ENCODE peak calls at places on chromosomes 6 and 20, in six cellular contexts. One of them, this sample, is unnamed.

GRCh38 chr6:44494011-44494501 is 106.5 kb downstream of the CDC5L start:
- DNase-seq in heart left ventricle: no peak
- DNase-seq in upper lobe of left lung: no peak
- DNase-seq in transverse colon: no peak
- DNase-seq in A549: peak
- DNase-seq in GM23338: no peak
- DNase-seq in this sample: no peak

GRCh38 chr6:126033696-126034095 is 47.4 kb downstream of the TRMT11 start:
- DNase-seq in GM23338: peak
- DNase-seq in heart left ventricle: peak
- DNase-seq in A549: peak
- DNase-seq in upper lobe of left lung: no peak
- DNase-seq in transverse colon: peak
- DNase-seq in this sample: no peak

GRCh38 chr6:160973856-160974255 is 17.7 kb upstream of the MAP3K4 start:
- DNase-seq in A549: no peak
- DNase-seq in GM23338: no peak
- DNase-seq in heart left ventricle: no peak
- DNase-seq in transverse colon: no peak
- DNase-seq in upper lobe of left lung: no peak
- DNase-seq in this sample: no peak

GRCh38 chr6:11785449-11785951 is 6.9 kb upstream of the ADTRP start:
- DNase-seq in heart left ventricle: no peak
- DNase-seq in upper lobe of left lung: no peak
- DNase-seq in GM23338: no peak
- DNase-seq in transverse colon: no peak
- DNase-seq in A549: no peak
- DNase-seq in this sample: no peak

GRCh38 chr6:117549606-117550005 is 52.7 kb downstream of the GOPC start:
- DNase-seq in heart left ventricle: no peak
- DNase-seq in A549: no peak
- DNase-seq in transverse colon: no peak
- DNase-seq in upper lobe of left lung: no peak
- DNase-seq in GM23338: no peak
- DNase-seq in this sample: no peak

GRCh38 chr6:97459986-97460385 is 177.0 kb upstream of the MMS22L start:
- DNase-seq in upper lobe of left lung: no peak
- DNase-seq in GM23338: no peak
- DNase-seq in transverse colon: no peak
- DNase-seq in heart left ventricle: no peak
- DNase-seq in A549: no peak
- DNase-seq in this sample: no peak

GRCh38 chr20:62141397-62142251 is 1.6 kb downstream of the PSMA7 start:
- DNase-seq in A549: no peak
- DNase-seq in upper lobe of left lung: no peak
- DNase-seq in transverse colon: no peak
- DNase-seq in heart left ventricle: no peak
- DNase-seq in GM23338: peak
- DNase-seq in this sample: no peak

GRCh38 chr6:154969796-154970195 is 25.3 kb upstream of the TIAM2 start:
- DNase-seq in GM23338: no peak
- DNase-seq in transverse colon: no peak
- DNase-seq in heart left ventricle: no peak
- DNase-seq in A549: no peak
- DNase-seq in upper lobe of left lung: no peak
- DNase-seq in this sample: no peak

GRCh38 chr6:166494757-166495486 is 91.6 kb downstream of the RAMACL start:
- DNase-seq in heart left ventricle: no peak
- DNase-seq in GM23338: no peak
- DNase-seq in A549: no peak
- DNase-seq in transverse colon: no peak
- DNase-seq in upper lobe of left lung: no peak
- DNase-seq in this sample: no peak

GRCh38 chr6:98384766-98385165 is 449.6 kb upstream of the POU3F2 start:
- DNase-seq in upper lobe of left lung: no peak
- DNase-seq in A549: no peak
- DNase-seq in heart left ventricle: no peak
- DNase-seq in transverse colon: no peak
- DNase-seq in GM23338: no peak
- DNase-seq in this sample: no peak

GRCh38 chr6:2763345-2763841 is 1.8 kb upstream of the WRNIP1 start:
- DNase-seq in transverse colon: no peak
- DNase-seq in heart left ventricle: peak
- DNase-seq in A549: no peak
- DNase-seq in GM23338: no peak
- DNase-seq in upper lobe of left lung: peak
- DNase-seq in this sample: peak

GRCh38 chr6:25834950-25835349 is 3.1 kb upstream of the SLC17A1 start:
- DNase-seq in GM23338: no peak
- DNase-seq in transverse colon: no peak
- DNase-seq in A549: no peak
- DNase-seq in upper lobe of left lung: no peak
- DNase-seq in heart left ventricle: no peak
- DNase-seq in this sample: no peak

GRCh38 chr6:89281779-89282246 is 33.3 kb downstream of the GABRR2 start:
- DNase-seq in heart left ventricle: no peak
- DNase-seq in upper lobe of left lung: no peak
- DNase-seq in A549: peak
- DNase-seq in transverse colon: peak
- DNase-seq in GM23338: peak
- DNase-seq in this sample: no peak

GRCh38 chr6:19873031-19873430 is 35.9 kb downstream of the ID4 start:
- DNase-seq in heart left ventricle: no peak
- DNase-seq in upper lobe of left lung: no peak
- DNase-seq in transverse colon: no peak
- DNase-seq in GM23338: peak
- DNase-seq in A549: no peak
- DNase-seq in this sample: no peak

GRCh38 chr6:166597711-166598440 is 11.4 kb upstream of the RAMACL start:
- DNase-seq in upper lobe of left lung: no peak
- DNase-seq in A549: no peak
- DNase-seq in GM23338: no peak
- DNase-seq in transverse colon: no peak
- DNase-seq in heart left ventricle: no peak
- DNase-seq in this sample: no peak

GRCh38 chr20:34562643-34563042 is 4.1 kb downstream of the MAP1LC3A start:
- DNase-seq in GM23338: peak
- DNase-seq in heart left ventricle: no peak
- DNase-seq in transverse colon: no peak
- DNase-seq in upper lobe of left lung: no peak
- DNase-seq in A549: peak
- DNase-seq in this sample: no peak

GRCh38 chr6:154403803-154404202 is 47.2 kb upstream of the IPCEF1 start:
- DNase-seq in upper lobe of left lung: no peak
- DNase-seq in heart left ventricle: peak
- DNase-seq in transverse colon: peak
- DNase-seq in A549: no peak
- DNase-seq in GM23338: no peak
- DNase-seq in this sample: no peak

GRCh38 chr20:10438217-10438616 is 3.1 kb downstream of the SLX4IP start:
- DNase-seq in transverse colon: no peak
- DNase-seq in A549: no peak
- DNase-seq in GM23338: no peak
- DNase-seq in upper lobe of left lung: no peak
- DNase-seq in heart left ventricle: no peak
- DNase-seq in this sample: no peak

GRCh38 chr6:63783096-63783495 is 147.5 kb downstream of the PHF3 start:
- DNase-seq in GM23338: no peak
- DNase-seq in transverse colon: no peak
- DNase-seq in A549: no peak
- DNase-seq in heart left ventricle: no peak
- DNase-seq in upper lobe of left lung: no peak
- DNase-seq in this sample: no peak

GRCh38 chr20:51767018-51767866 is 948 bp downstream of the ATP9A start:
- DNase-seq in A549: peak
- DNase-seq in transverse colon: peak
- DNase-seq in GM23338: peak
- DNase-seq in heart left ventricle: peak
- DNase-seq in upper lobe of left lung: peak
- DNase-seq in this sample: peak

GRCh38 chr6:37630281-37630799 is 67.3 kb downstream of the MDGA1 start:
- DNase-seq in heart left ventricle: no peak
- DNase-seq in transverse colon: no peak
- DNase-seq in GM23338: no peak
- DNase-seq in upper lobe of left lung: no peak
- DNase-seq in A549: peak
- DNase-seq in this sample: no peak

GRCh38 chr6:20211941-20212391 is 303 bp downstream of the MBOAT1 start:
- DNase-seq in transverse colon: peak
- DNase-seq in heart left ventricle: no peak
- DNase-seq in GM23338: peak
- DNase-seq in A549: peak
- DNase-seq in upper lobe of left lung: no peak
- DNase-seq in this sample: peak

GRCh38 chr6:149077208-149077607 is 240.3 kb upstream of the TAB2 start:
- DNase-seq in upper lobe of left lung: no peak
- DNase-seq in A549: no peak
- DNase-seq in heart left ventricle: no peak
- DNase-seq in transverse colon: no peak
- DNase-seq in GM23338: no peak
- DNase-seq in this sample: no peak

GRCh38 chr20:23614163-23614562 is 8.4 kb upstream of the CST9 start:
- DNase-seq in GM23338: no peak
- DNase-seq in transverse colon: no peak
- DNase-seq in heart left ventricle: no peak
- DNase-seq in A549: no peak
- DNase-seq in upper lobe of left lung: no peak
- DNase-seq in this sample: no peak
- H3K27ac ChIP-seq in GM23338: no peak
- H3K27ac ChIP-seq in transverse colon: peak
- H3K27ac ChIP-seq in heart left ventricle: no peak
- H3K27ac ChIP-seq in A549: no peak
- H3K27ac ChIP-seq in upper lobe of left lung: no peak
- H3K27ac ChIP-seq in this sample: no peak

DNA sequence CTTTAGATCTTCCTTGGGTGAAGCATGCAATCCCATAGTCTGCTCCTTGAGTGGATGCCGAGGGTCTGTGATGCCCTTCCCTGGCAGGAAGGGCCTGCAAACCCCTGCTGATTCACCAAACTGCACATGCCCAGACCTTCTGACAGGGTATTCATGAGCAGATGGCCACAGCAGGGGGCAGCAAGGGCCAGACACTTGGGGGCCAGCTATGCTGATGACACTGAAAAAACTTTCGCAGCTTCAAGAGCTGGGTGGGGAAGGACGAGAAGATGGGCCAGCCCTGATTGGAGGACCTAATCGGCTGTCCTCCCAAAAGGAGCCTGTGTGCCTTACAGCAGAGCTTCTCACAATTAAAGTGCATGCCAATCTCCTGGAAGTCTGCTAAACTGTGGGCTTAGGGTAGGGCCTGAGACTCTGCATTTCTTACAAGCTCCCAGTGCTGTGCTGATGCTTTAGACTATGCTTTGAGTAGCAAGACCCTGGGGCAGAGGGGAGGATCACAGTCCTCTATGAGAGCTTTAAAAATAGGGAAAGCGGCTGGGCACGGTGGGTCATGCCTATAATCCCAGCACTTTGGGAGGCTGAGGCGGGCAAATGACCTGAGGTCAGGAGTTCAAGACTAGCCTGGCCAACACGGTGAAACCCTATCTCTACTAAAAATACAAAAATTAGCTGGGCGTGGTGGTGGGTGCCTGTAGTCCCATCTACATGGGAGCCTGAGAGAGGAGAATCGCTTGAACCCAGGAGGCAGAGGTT is 15.2 kb upstream of the GDAP1L1 start:
- DNase-seq in A549: no peak
- DNase-seq in GM23338: peak
- DNase-seq in transverse colon: no peak
- DNase-seq in heart left ventricle: no peak
- DNase-seq in upper lobe of left lung: no peak
- DNase-seq in this sample: no peak
- TF ChIP-seq CTCF in A549: no peak
- TF ChIP-seq CTCF in GM23338: no peak
- TF ChIP-seq CTCF in transverse colon: no peak
- TF ChIP-seq CTCF in heart left ventricle: no peak
- TF ChIP-seq CTCF in upper lobe of left lung: no peak
- TF ChIP-seq CTCF in this sample: no peak

GRCh38 chr6:68968301-68968649 is 333.2 kb downstream of the ADGRB3 start:
- DNase-seq in upper lobe of left lung: no peak
- DNase-seq in transverse colon: no peak
- DNase-seq in GM23338: no peak
- DNase-seq in A549: no peak
- DNase-seq in heart left ventricle: no peak
- DNase-seq in this sample: no peak

DNA sequence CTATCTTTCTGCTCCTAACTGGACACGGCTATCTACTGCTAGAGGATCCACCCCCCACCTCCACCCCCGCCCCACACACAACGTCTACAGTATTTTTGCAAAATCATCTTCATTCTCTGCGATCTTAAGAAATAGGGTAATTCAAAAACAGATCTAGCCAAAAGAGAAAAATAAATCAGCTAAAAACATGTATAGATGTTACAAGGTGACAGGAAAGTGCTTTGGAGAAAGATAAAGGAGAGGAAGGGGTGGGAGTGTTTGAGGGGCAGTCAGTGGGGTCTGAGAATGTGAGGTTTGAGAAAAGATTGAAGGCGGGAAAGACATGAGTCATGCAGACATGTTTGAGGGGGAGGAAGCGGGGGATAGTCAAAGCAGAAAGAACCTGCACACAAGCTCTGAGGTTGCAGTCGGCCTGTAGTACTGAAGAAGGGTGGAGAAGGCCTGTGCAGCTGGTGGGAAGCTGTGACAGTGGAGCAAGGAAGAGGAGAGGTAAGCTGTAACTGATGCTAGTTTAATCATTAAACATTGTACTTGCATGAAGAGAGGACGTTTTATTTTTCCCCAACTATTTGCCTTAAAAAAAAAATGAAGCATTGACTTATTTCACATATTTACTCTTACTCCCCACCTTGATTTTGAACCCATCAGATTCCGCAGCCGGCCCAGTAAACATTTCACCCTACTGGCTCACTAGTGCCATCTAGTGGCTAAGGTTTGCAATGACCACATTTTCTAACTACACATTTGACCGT is 332.6 kb downstream of the ADGRB3 start:
- DNase-seq in A549: peak
- DNase-seq in heart left ventricle: peak
- DNase-seq in transverse colon: peak
- DNase-seq in upper lobe of left lung: no peak
- DNase-seq in GM23338: peak
- DNase-seq in this sample: peak
- H3K27ac ChIP-seq in A549: no peak
- H3K27ac ChIP-seq in heart left ventricle: no peak
- H3K27ac ChIP-seq in transverse colon: no peak
- H3K27ac ChIP-seq in upper lobe of left lung: no peak
- H3K27ac ChIP-seq in GM23338: no peak
- H3K27ac ChIP-seq in this sample: no peak

DNA sequence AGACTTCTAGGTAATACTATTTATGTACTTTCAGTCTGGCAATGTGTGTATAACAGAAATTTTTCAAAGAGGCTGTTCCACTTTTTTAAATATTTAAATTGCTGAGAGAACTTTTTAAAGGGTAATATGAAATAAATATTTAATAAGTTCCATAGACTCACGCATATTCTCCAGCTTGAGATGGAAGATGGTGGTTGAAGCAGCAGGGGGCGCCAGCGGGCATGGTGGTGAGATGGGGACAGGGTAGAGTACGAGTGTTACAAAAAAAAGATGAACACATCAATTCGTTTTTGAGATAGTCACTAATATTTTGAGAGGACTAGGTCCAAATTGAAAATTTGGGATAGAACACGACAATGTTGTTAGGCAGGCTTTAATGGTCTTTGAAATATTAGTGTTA is 68.4 kb downstream of the RSPO3 start:
- DNase-seq in transverse colon: peak
- DNase-seq in GM23338: peak
- DNase-seq in upper lobe of left lung: peak
- DNase-seq in A549: peak
- DNase-seq in heart left ventricle: peak
- DNase-seq in this sample: peak
- TF ChIP-seq CTCF in transverse colon: peak
- TF ChIP-seq CTCF in GM23338: peak
- TF ChIP-seq CTCF in upper lobe of left lung: peak
- TF ChIP-seq CTCF in A549: peak
- TF ChIP-seq CTCF in heart left ventricle: peak
- TF ChIP-seq CTCF in this sample: peak